ENCODE peak calls at places on chromosomes 2 and 18, in five cellular contexts. F is H1, W is neuronal stem cell, T is mesendoderm, E is trophoblast cell. I is an unnamed sample.

GRCh38 chr2:150872919-150873772 is 385.7 kb upstream of the RND3 start:
- DNase-seq in F (no peak), E (no peak), T (peak; percentile 33), W (no peak), I (peak; percentile 35)

GRCh38 chr2:134359367-134360081 is 105.7 kb downstream of the MGAT5 start:
- DNase-seq in F (no peak), T (no peak), W (no peak), E (no peak), I (peak; percentile 59)

GRCh38 chr18:70553245-70553960 is 264.6 kb downstream of the SOCS6 start:
- DNase-seq in W (no peak), E (no peak), F (no peak), T (no peak), I (no peak)

GRCh38 chr2:66846887-66847286 is 412.0 kb downstream of the MEIS1 start:
- DNase-seq in T (no peak), E (no peak), W (no peak), F (no peak), I (no peak)

GRCh38 chr2:45647986-45648520 is 3.4 kb upstream of the PRKCE start:
- DNase-seq in F (no peak), W (no peak), T (no peak), E (no peak), I (no peak)

GRCh38 chr2:13050764-13051163 is 334.0 kb downstream of the TRIB2 start:
- DNase-seq in W (no peak), E (no peak), F (no peak), T (no peak), I (peak; percentile 35)

GRCh38 chr2:23940976-23941605 is 828 bp downstream of the UBXN2A start:
- DNase-seq in E (no peak), T (no peak), W (no peak), F (no peak), I (peak; percentile 45)

GRCh38 chr18:74689251-74689650 is 91.6 kb downstream of the ZNF407 start:
- DNase-seq in T (no peak), E (no peak), W (no peak), F (no peak), I (peak; percentile 79)

GRCh38 chr2:178428396-178428806 is 22.6 kb downstream of the PRKRA start:
- DNase-seq in E (peak; percentile 55), W (no peak), F (no peak), T (no peak), I (no peak)

GRCh38 chr18:60649107-60649506 is 276.5 kb upstream of the MC4R start:
- DNase-seq in E (no peak), T (no peak), F (no peak), W (no peak), I (no peak)

GRCh38 chr2:628651-629050 is 48.6 kb downstream of the TMEM18 start:
- DNase-seq in W (no peak), E (peak; percentile 19), F (peak; percentile 38), T (no peak), I (no peak)

GRCh38 chr2:99695856-99696255 is 206.0 kb upstream of the REV1 start:
- DNase-seq in W (no peak), E (no peak), F (no peak), T (no peak), I (no peak)

DNA sequence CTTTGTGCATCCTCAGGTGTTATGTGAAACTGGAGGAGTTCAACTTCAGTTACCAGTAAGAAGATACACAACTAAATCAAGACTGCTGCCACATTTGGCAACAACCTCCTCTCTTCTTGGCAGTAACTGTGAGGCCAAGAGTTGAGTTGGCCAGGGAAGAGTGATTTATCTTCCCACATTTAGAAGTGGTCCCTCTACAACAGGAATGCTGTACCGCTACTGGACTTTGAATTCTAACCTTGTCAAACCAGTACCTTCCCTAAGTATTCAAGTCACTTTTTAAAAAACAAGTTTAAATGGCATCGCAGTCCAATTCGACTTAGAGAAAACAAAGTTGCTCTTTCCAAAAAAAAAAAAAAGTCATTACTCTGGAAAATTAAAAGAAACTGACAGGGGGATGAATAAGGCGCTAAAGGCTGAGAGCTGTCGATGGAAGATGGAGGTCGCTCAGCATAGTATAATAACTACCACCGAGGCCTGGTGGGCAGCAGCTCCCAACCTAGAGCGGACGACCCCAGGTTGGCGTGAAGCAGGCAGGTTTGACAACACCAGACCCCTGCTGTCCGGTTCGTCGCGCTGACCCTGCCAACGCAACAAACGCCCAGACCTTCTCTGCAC is 1.0 kb downstream of the MAP4K3 start:
- DNase-seq in F (no peak), E (no peak), T (no peak), W (no peak), I (peak; percentile 58)
- H2BK120ac ChIP-seq in F (no peak overlapping the region), E (peak overlapping the region; percentile 93), T (no peak overlapping the region), W (no peak overlapping the region), I (peak overlapping the region; percentile 73)

DNA sequence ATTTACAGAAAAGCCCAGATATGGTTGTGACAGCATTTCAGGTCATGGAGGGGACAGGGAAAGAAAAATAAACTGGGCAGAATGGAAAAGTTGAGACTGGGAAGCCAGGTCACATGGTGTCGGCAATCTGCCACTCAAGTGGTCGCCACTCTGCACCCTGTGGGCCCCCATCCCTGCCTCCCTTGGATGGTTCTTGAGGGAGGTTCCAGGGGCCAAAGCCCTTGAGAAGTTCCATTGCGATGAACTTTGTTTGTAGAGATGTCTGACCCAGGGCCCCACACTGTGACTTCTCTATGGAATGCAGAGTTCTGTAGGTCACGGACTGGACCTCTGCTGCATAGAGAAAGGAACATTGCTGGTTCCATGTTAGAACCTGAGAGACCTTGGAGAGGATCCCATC is 105.7 kb upstream of the SLC14A2 start:
- DNase-seq in W (no peak), T (no peak), F (no peak), E (no peak), I (no peak)
- H3K4me3 ChIP-seq in W (no peak overlapping the region), T (no peak overlapping the region), F (no peak overlapping the region), E (no peak overlapping the region), I (no peak overlapping the region)

GRCh38 chr2:205680067-205680466 is 2.2 kb upstream of the NRP2 start:
- DNase-seq in E (peak; percentile 58), W (peak; percentile 86), F (peak; percentile 86), T (peak; percentile 99), I (peak; percentile 92)
- H2BK120ac ChIP-seq in E (no peak overlapping the region), W (no peak overlapping the region), F (no peak overlapping the region), T (peak overlapping the region; percentile 65), I (peak overlapping the region; percentile 62)

GRCh38 chr2:111157798-111158197 is 37.1 kb downstream of the BCL2L11 start:
- DNase-seq in E (no peak), F (no peak), W (no peak), T (peak; percentile 25), I (no peak)
- H3K4me3 ChIP-seq in E (no peak overlapping the region), F (no peak overlapping the region), W (no peak overlapping the region), T (no peak overlapping the region), I (no peak overlapping the region)

DNA sequence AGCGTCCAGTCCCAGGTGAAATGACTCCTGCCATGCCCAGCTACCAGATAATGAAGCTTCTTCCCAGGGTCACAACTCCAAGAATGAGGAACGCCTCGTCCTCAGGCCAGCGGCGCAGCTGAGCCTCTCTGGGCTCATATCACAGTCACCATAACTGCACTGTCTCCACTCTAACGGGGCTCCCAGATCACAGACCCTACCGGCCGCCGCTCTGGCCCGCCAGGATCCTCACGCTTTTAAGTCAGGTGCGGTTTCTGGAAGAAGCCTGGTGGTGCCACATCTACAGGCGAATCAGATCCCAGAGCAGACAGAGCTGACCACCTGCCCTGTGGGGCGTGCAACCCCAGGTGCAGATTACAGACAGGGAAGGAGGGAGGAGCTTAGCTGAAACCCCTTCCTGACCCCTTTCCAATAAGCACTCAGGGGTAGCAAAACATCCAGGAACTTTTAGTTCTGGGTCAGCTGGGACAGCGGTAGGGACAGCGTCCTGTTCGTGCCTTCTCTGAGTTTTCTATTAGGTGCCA is 3.7 kb upstream of the ACKR3 start:
- DNase-seq in W (no peak), E (no peak), T (no peak), F (no peak), I (no peak)
- H2BK120ac ChIP-seq in W (no peak overlapping the region), E (no peak overlapping the region), T (no peak overlapping the region), F (no peak overlapping the region), I (no peak overlapping the region)

DNA sequence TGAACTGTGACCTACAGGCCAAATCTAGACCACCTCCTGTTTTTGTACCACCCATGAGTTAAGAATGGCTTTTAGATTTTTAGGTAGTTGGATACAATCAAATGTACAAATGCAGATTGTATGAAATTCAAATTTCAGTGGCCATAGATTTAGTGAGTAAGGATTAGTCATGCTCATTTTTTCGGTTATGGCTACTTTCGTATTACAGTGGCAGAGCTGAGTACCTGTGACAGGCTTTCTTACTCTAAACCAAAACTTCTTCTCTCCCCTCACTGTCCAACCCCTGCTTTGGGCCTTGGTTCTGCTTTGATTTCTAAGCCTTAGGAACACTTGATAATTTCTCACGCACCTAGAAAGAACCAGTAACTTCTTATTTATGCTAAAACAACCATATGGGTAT is 82.1 kb downstream of the CDC42EP3 start:
- DNase-seq in T (no peak), F (no peak), W (no peak), E (no peak), I (peak; percentile 58)
- H3K4me3 ChIP-seq in T (no peak overlapping the region), F (no peak overlapping the region), W (no peak overlapping the region), E (no peak overlapping the region), I (no peak overlapping the region)